ENCODE peak calls at places on chromosome 15, in seven cellular contexts. V is heart right ventricle, O is hepatocyte, L is cardiac muscle cell, Y is brain microvascular endothelial cell, Z is fibroblast of pulmonary artery, D is fibroblast of mammary gland. F is an unnamed sample.
A peak's percentile ranks its signal among the peaks of the same experiment; 100 is the strongest.

GRCh38 chr15:93180656-93181055 is 91.6 kb upstream of the RGMA start:
- DNase-seq in D (no peak), V (no peak), O (no peak), Y (no peak), Z (no peak), L (peak; percentile 14), F (no peak)

GRCh38 chr15:99440551-99441426 is 125.0 kb upstream of the MEF2A start:
- DNase-seq in O (no peak), Y (no peak), V (no peak), D (no peak), Z (no peak), L (no peak), F (peak; percentile 9)

GRCh38 chr15:71790081-71790480 is 20.3 kb upstream of the NR2E3 start:
- DNase-seq in O (peak; percentile 69), Z (no peak), D (no peak), L (no peak), V (no peak), Y (peak; percentile 75), F (no peak)

GRCh38 chr15:78651007-78651406 is 10.0 kb upstream of the CHRNB4 start:
- DNase-seq in V (no peak), L (no peak), Y (no peak), D (no peak), Z (no peak), O (no peak), F (no peak)

GRCh38 chr15:34799149-34799824 is 3.9 kb upstream of the ACTC1 start:
- DNase-seq in V (peak; percentile 83), Y (no peak), D (no peak), O (peak; percentile 38), Z (peak; percentile 11), L (peak; percentile 68), F (no peak)

GRCh38 chr15:64681424-64682024 is 93.9 kb downstream of the RBPMS2 start:
- DNase-seq in O (peak; percentile 82), D (peak; percentile 69), Y (peak; percentile 57), L (peak; percentile 88), Z (peak; percentile 79), V (no peak), F (no peak)

GRCh38 chr15:36601497-36601932 is 22.1 kb downstream of the CDIN1 start:
- DNase-seq in Y (peak; percentile 79), Z (peak; percentile 97), V (no peak), O (peak; percentile 24), D (peak; percentile 96), L (peak; percentile 54), F (no peak)

GRCh38 chr15:85494035-85494793 is 113.8 kb downstream of the AKAP13 start:
- DNase-seq in Y (peak; percentile 91), O (peak; percentile 64), D (peak; percentile 95), Z (peak; percentile 91), V (no peak), L (no peak), F (no peak)

GRCh38 chr15:84714816-84715215 is 1.1 kb downstream of the SEC11A start:
- DNase-seq in V (no peak), Y (no peak), O (no peak), Z (no peak), D (no peak), L (no peak), F (no peak)

GRCh38 chr15:25730918-25731317 is 132.2 kb downstream of the ATP10A start:
- DNase-seq in V (no peak), D (no peak), O (no peak), Z (no peak), L (no peak), Y (no peak), F (no peak)

GRCh38 chr15:78368671-78369070 is 28.5 kb downstream of the CRABP1 start:
- DNase-seq in L (peak; percentile 36), D (no peak), V (no peak), Y (peak; percentile 3), Z (no peak), O (peak; percentile 67), F (no peak)

GRCh38 chr15:43775411-43775965 is 1.3 kb downstream of the ELL3 start:
- DNase-seq in Z (peak; percentile 44), V (no peak), Y (peak; percentile 35), D (peak; percentile 59), L (peak; percentile 51), O (peak; percentile 85), F (no peak)

GRCh38 chr15:74988007-74988800 is 7.2 kb upstream of the SCAMP5 start:
- DNase-seq in L (peak; percentile 88), Z (peak; percentile 70), V (no peak), O (peak; percentile 78), D (peak; percentile 30), Y (peak; percentile 33), F (peak; percentile 25)

GRCh38 chr15:67883228-67883773 is 43.5 kb upstream of the RNU6-1 start:
- DNase-seq in D (no peak), Z (no peak), V (no peak), L (peak; percentile 18), Y (no peak), O (no peak), F (no peak)

GRCh38 chr15:29018983-29019875 is 133.5 kb downstream of the APBA2 start:
- DNase-seq in Z (peak; percentile 54), D (no peak), Y (no peak), V (no peak), L (no peak), O (no peak), F (no peak)

GRCh38 chr15:29014493-29014892 is 128.7 kb downstream of the APBA2 start:
- DNase-seq in O (no peak), Y (no peak), D (no peak), L (no peak), V (no peak), Z (no peak), F (no peak)

GRCh38 chr15:29021901-29022300 is 136.1 kb downstream of the APBA2 start:
- DNase-seq in Y (peak; percentile 58), V (no peak), D (peak; percentile 61), Z (peak; percentile 96), O (no peak), L (no peak), F (no peak)

DNA sequence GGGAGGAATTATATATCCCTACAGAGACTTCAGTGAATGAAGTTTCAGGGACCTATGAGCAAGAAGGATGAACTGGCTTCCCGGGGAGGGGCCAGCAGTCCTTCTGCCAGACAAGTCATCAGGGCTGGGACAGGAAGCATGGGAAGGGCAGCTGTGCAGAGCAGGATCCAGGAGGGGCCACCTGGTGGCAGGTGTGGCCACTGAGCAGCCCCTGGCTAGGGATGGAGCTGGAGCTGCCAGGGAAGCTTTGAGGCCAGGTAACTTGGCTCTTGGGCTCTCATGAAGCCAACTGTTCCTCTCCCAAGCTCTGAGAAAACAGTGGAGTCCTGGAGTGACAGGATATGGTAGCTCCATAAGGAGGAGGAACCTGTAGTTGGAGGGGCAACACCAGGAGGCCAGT is 132.6 kb downstream of the APBA2 start:
- DNase-seq in D (no peak), Y (no peak), Z (no peak), O (no peak), V (no peak), L (no peak), F (peak; percentile 39)
- TF ChIP-seq CTCF in D (no peak), Y (peak; percentile 10), Z (no peak), O (no peak), V (no peak), L (no peak), F (no peak)

DNA sequence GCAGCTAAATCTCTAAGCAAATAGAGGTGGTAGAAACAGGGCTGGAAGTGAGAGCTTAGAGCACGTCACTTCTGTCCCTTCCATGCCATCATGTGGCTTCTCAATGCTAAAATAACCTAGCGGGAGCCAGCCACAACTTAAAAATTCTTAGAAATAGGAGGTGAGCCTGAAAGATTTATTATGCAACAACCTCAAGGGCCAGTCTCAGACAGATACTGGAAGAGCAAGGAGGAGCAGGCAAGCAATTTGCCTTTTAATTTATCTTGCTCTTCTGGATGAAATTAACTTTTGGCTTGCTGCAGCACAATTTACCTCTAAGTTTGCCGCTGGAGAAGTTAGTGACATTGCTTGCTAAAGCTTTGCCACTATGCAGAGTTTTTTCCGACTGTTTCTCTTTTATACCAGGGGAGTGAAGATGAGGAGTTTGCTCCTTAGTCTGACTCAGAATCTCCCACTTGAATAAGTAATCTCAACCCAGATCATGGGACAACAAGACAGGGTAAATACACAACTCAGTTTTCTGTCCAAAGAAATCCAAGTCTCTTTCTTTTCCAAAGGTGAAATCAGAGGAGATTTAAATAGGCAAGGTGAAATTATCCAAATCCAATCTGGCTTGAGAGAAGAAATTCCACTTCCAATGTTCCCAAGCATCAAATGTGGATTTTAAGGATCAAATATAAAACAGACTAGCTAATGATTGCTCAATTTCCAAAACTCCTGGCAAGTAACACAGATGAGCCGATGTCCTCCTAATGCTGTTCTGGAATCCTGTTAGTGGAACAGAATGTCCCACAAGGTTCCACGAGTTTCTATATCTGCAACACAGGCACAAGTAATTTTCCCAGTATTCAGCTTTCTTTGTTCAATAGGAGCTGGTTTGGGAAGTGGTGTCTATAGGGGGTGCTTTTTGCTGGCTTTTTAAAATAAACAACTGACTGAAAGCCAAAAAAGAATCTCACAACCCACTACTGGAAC is 329.4 kb upstream of the RORA start:
- DNase-seq in Y (no peak), O (no peak), V (no peak), D (peak; percentile 67), L (no peak), Z (no peak), F (no peak)
- TF ChIP-seq CTCF in Y (no peak), O (no peak), V (no peak), D (no peak), L (no peak), Z (no peak), F (no peak)

DNA sequence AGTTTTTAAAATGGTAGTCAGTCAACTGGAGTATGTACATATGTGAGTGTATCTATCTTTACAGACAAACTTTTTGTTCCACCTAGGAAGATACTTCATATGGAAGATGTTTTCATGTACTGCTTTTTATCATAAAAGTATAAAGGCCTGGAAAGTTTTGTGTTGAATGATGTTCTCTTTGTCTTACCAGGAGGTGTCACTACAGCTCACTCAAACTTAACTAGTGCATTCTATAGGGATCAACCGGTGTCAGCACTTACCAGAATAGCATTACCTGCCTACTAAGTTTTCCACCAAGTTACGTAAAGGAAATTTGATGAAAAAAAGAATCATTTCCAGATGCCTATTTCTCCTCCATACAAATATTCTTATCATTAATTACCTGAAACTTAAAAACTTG is 522.6 kb upstream of the SEMA6D start:
- DNase-seq in D (peak; percentile 42), O (peak; percentile 47), Y (peak; percentile 21), L (peak; percentile 59), Z (peak; percentile 63), V (no peak), F (no peak)
- TF ChIP-seq CTCF in D (peak; percentile 31), O (peak; percentile 61), Y (peak; percentile 42), L (peak; percentile 31), Z (peak; percentile 49), V (no peak), F (no peak)

GRCh38 chr15:48806151-48806550 is 4.7 kb downstream of the CEP152 start:
- DNase-seq in O (no peak), L (no peak), Z (peak; percentile 57), V (no peak), Y (peak; percentile 47), D (peak; percentile 46), F (no peak)

GRCh38 chr15:48810414-48811324 is at the start of gene CEP152:
- DNase-seq in L (peak; percentile 100), D (peak; percentile 100), O (peak; percentile 99), Y (peak; percentile 100), Z (peak; percentile 100), V (peak; percentile 95), F (peak; percentile 100)

DNA sequence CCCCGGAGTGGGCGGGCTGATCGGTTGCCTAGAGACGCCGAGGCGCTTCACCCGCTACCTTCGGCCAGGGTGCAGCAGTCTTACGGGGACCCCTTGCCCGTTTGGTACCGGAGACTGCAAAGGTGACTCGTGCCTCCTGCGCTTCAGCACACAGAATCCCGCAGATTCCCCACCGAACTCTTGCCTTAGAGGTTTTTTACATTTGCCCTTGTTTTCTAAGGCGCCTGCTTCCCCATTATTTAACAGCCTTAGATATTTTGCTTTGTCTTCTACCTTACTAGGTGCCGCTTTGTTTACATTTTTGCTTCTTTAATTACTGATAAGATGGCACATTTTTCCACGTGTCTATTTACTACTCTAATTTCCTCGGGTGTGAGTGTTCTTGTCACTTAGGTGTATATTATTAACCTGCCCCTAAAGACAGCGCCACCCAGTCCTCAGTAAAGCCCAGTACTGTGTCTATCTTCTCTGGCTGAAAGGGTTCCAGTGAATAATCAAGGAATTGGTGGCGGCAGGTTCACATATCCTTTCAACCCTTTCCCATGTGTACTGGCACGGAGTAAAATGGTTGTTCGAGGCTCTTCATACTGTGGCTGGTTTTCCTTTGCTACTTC is 563 bp upstream of the CEP152 start:
- DNase-seq in D (no peak), O (peak; percentile 24), Z (no peak), V (no peak), Y (no peak), L (peak; percentile 11), F (no peak)
- TF ChIP-seq CTCF in D (no peak), O (peak; percentile 15), Z (no peak), V (no peak), Y (peak; percentile 35), L (peak; percentile 8), F (no peak)